ENCODE peak calls at places on chromosomes 13 and 19, in nine cellular contexts. L, H, J, V, D, Z, I, R and G are unnamed samples.

GRCh38 chr19:18193388-18194207 is 580 bp downstream of the MPV17L2 start:
- DNase-seq in Z (peak; percentile 38), L (no peak), I (no peak), V (peak; percentile 45), H (peak; percentile 24), D (no peak), R (no peak), J (no peak), G (no peak)

GRCh38 chr19:11152318-11153062 is 3.1 kb downstream of the SPC24 start:
- DNase-seq in H (peak; percentile 82), Z (no peak), D (peak; percentile 86), R (peak; percentile 95), V (no peak), L (no peak), I (peak; percentile 73), J (peak; percentile 90), G (no peak)

GRCh38 chr13:98741741-98742435 is 10.6 kb downstream of the SLC15A1 start:
- DNase-seq in H (no peak), D (no peak), L (no peak), V (no peak), R (no peak), Z (no peak), J (peak; percentile 79), I (no peak), G (no peak)

GRCh38 chr19:41308450-41309224 is 1.3 kb upstream of the CCDC97 start:
- DNase-seq in Z (peak; percentile 90), I (peak; percentile 91), J (peak; percentile 94), H (peak; percentile 94), L (peak; percentile 97), R (peak; percentile 99), V (peak; percentile 87), D (peak; percentile 94), G (peak; percentile 92)

GRCh38 chr19:7505682-7506384 is 10.1 kb upstream of the ZNF358 start:
- DNase-seq in L (no peak), I (peak; percentile 73), Z (peak; percentile 65), J (no peak), D (no peak), H (no peak), V (peak; percentile 63), R (no peak), G (no peak)

GRCh38 chr19:4374451-4375163 is 25.7 kb downstream of the SH3GL1 start:
- DNase-seq in H (peak; percentile 90), L (peak; percentile 52), Z (peak; percentile 78), R (peak; percentile 93), J (peak; percentile 87), V (no peak), I (peak; percentile 83), D (peak; percentile 84), G (no peak)

GRCh38 chr19:2171349-2172145 is 7.8 kb downstream of the DOT1L start:
- DNase-seq in I (peak; percentile 80), J (peak; percentile 40), L (no peak), V (peak; percentile 45), R (no peak), Z (no peak), D (peak; percentile 59), H (no peak), G (peak; percentile 90)

GRCh38 chr19:11480927-11481776 is at the start of gene ELAVL3:
- DNase-seq in Z (no peak), D (no peak), H (no peak), L (no peak), I (no peak), V (peak; percentile 72), J (no peak), R (no peak), G (no peak)

GRCh38 chr13:110887955-110888333 is 26.9 kb downstream of the ANKRD10 start:
- DNase-seq in J (no peak), H (no peak), V (peak; percentile 37), R (no peak), I (no peak), D (no peak), L (no peak), Z (no peak), G (no peak)

GRCh38 chr13:110885516-110885915 is 29.4 kb downstream of the ANKRD10 start:
- DNase-seq in V (no peak), I (no peak), J (no peak), Z (no peak), L (no peak), D (no peak), H (no peak), R (no peak), G (no peak)

GRCh38 chr13:110887242-110887954 is 27.5 kb downstream of the ANKRD10 start:
- DNase-seq in D (no peak), R (no peak), H (no peak), L (no peak), J (no peak), Z (no peak), I (no peak), V (no peak), G (no peak)

GRCh38 chr13:110886475-110887241 is 28.2 kb downstream of the ANKRD10 start:
- DNase-seq in H (no peak), Z (no peak), V (no peak), I (no peak), J (no peak), R (no peak), D (no peak), L (no peak), G (no peak)

DNA sequence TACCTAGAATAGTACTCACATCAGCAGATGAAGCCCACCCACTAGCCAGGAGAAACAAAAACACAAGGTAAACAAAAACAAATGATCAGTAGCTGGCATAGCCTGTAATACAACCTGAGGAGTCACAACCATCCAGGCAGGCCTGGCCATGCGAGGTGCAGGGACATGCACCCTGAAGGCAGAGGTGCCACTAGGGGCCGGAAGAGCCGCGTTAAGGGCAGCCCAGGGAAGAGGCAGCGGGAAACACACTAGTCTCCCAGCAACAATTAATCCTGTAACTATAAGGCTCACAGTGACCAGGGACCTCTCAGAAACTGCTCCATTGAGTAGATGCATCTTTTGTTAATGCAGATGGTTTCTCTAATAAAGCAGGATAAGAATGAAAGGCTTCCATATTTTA is 28.9 kb downstream of the ANKRD10 start:
- DNase-seq in L (no peak), V (peak; percentile 52), J (no peak), D (no peak), H (no peak), R (no peak), I (no peak), Z (no peak), G (no peak)
- TF ChIP-seq CTCF in L (no peak), V (peak; percentile 30), J (no peak), D (peak; percentile 2), H (no peak), R (no peak), I (no peak), Z (no peak), G (no peak)

GRCh38 chr13:79060216-79060615 is 345.8 kb downstream of the RBM26 start:
- DNase-seq in V (no peak), H (peak; percentile 6), D (no peak), I (no peak), L (no peak), J (no peak), Z (no peak), R (no peak), G (no peak)
- TF ChIP-seq CTCF in V (peak; percentile 46), H (peak; percentile 41), D (no peak), I (no peak), L (no peak), J (no peak), Z (no peak), R (no peak), G (no peak)

GRCh38 chr19:55062735-55063491 is at the start of gene RDH13:
- DNase-seq in I (peak; percentile 98), D (peak; percentile 96), V (peak; percentile 97), J (peak; percentile 96), R (peak; percentile 100), H (peak; percentile 99), Z (peak; percentile 95), L (peak; percentile 97), G (peak; percentile 94)

GRCh38 chr19:55056827-55057226 is 6.1 kb downstream of the RDH13 start:
- DNase-seq in I (no peak), R (no peak), H (no peak), Z (no peak), V (no peak), J (no peak), L (no peak), D (no peak), G (no peak)

GRCh38 chr19:55053735-55054134 is 9.2 kb downstream of the RDH13 start:
- DNase-seq in I (no peak), H (no peak), V (no peak), R (no peak), J (no peak), L (no peak), D (no peak), Z (no peak), G (no peak)

GRCh38 chr19:55063492-55063843 is 520 bp upstream of the RDH13 start:
- DNase-seq in L (no peak), Z (no peak), I (no peak), H (no peak), D (no peak), V (no peak), J (no peak), R (no peak), G (no peak)

DNA sequence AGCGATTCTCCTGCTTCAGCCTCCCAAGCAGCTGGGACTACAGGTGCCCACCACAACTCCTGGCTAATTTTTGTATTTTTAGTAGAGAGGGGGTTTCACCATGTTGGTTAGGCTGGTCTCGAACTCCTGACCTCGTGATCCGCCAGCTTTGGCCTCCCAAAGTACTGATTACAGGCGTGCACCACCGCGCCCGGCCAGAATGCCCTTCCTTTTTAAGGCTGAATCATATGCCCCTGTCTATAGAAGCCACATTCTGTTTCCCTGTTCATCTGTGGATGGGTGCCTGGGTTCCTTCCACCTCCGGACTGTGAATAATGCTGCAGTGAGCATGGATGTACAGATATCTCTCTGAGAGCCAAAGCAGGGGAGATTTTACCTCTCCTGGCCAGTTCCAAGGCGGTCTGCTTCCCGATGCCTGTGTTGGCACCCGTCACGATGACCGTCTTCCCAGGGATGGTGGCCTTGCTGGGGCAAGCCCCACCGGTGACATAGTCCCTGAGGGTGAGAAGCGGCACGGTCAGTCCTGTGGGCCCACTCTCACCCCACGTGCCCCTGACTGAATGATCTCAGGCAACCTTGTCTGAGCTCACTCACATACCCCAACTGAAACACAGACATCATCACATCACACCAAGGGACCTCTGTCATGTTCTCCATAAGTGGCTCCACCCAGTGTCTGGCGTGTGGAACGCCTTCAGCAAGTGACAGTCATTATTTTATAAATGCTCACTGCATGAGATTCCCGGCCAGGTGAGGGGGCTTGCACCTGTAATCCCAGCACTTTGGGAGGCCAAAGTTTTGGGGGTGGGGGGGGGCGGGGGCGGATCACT is 4.0 kb downstream of the RDH13 start:
- DNase-seq in D (no peak), Z (no peak), R (no peak), L (no peak), V (no peak), H (no peak), I (no peak), J (no peak), G (no peak)
- TF ChIP-seq CTCF in D (no peak), Z (no peak), R (no peak), L (no peak), V (peak; percentile 18), H (peak; percentile 28), I (no peak), J (no peak), G (no peak)

GRCh38 chr13:108933061-108933460 is 303.6 kb downstream of the MYO16 start:
- DNase-seq in H (no peak), J (peak; percentile 12), V (no peak), D (no peak), I (no peak), Z (no peak), L (no peak), R (no peak), G (no peak)

GRCh38 chr13:108926848-108927247 is 297.4 kb downstream of the MYO16 start:
- DNase-seq in I (no peak), D (no peak), V (no peak), H (no peak), R (no peak), J (no peak), L (no peak), Z (no peak), G (no peak)

GRCh38 chr13:108927615-108928014 is 298.2 kb downstream of the MYO16 start:
- DNase-seq in D (no peak), V (no peak), J (no peak), Z (no peak), L (no peak), I (no peak), H (no peak), R (no peak), G (no peak)

GRCh38 chr13:108929532-108929931 is 300.1 kb downstream of the MYO16 start:
- DNase-seq in I (no peak), V (no peak), L (no peak), D (peak; percentile 34), J (no peak), R (no peak), H (peak; percentile 30), Z (no peak), G (no peak)

GRCh38 chr13:108932206-108932605 is 302.8 kb downstream of the MYO16 start:
- DNase-seq in V (no peak), R (no peak), D (no peak), H (no peak), L (no peak), J (peak; percentile 12), Z (no peak), I (no peak), G (no peak)
- TF ChIP-seq CTCF in V (no peak), R (no peak), D (no peak), H (no peak), L (no peak), J (no peak), Z (no peak), I (no peak), G (no peak)